ENCODE peak calls at places on chromosome 13, in seven cellular contexts. U is aorta; B is right lobe of liver; H is IMR-90; S is neuronal stem cell; Z is mucosa of descending colon; F is CD8-positive, alpha-beta T cell. Y is an unnamed sample. For H3K9me3 and H3K4me1, the result is how much of the 10 kb centered on the place peaks cover.

GRCh38 chr13:51041126-51041525 is 69.9 kb downstream of the C13orf42 start:
- DNase-seq in U (no peak), B (no peak), H (no peak), S (no peak), Z (no peak), F (no peak), Y (no peak)

GRCh38 chr13:62003452-62003851 is 587.8 kb upstream of the PCDH20 start:
- DNase-seq in U (no peak), B (no peak), H (no peak), S (no peak), Z (no peak), F (no peak), Y (no peak)

GRCh38 chr13:41649659-41650058 is 192.3 kb downstream of the RGCC start:
- DNase-seq in U (no peak), B (no peak), H (peak), S (no peak), Z (no peak), F (no peak), Y (no peak)

GRCh38 chr13:111219950-111220349 is 100.5 kb upstream of the TEX29 start:
- DNase-seq in U (no peak), B (no peak), H (no peak), S (no peak), Z (no peak), F (no peak), Y (no peak)

GRCh38 chr13:43363156-43363918 is 340.0 kb downstream of the DNAJC15 start:
- DNase-seq in U (no peak), B (no peak), H (peak), S (no peak), Z (no peak), F (no peak), Y (no peak)

GRCh38 chr13:33016414-33017409 is at the start of gene KL:
- DNase-seq in U (peak), B (peak), H (no peak), S (no peak), Z (peak), F (no peak), Y (peak)

GRCh38 chr13:83536153-83536552 is 346.1 kb downstream of the SLITRK1 start:
- DNase-seq in U (no peak), B (no peak), H (no peak), S (no peak), Z (no peak), F (no peak), Y (no peak)

GRCh38 chr13:57527114-57527770 is 104.3 kb upstream of the PCDH17 start:
- DNase-seq in U (no peak), B (no peak), H (no peak), S (no peak), Z (peak), F (no peak), Y (peak)

GRCh38 chr13:48562296-48563066 is 29.6 kb upstream of the RCBTB2 start:
- DNase-seq in U (no peak), B (no peak), H (no peak), S (no peak), Z (peak), F (peak), Y (peak)

GRCh38 chr13:86846501-86846900 is 824.7 kb upstream of the SLITRK5 start:
- DNase-seq in U (no peak), B (no peak), H (peak), S (no peak), Z (no peak), F (no peak), Y (no peak)

GRCh38 chr13:41458939-41459753 is 1.8 kb downstream of the RGCC start:
- DNase-seq in U (no peak), B (peak), H (peak), S (no peak), Z (peak), F (peak), Y (peak)

GRCh38 chr13:20161275-20161950 is 561 bp upstream of the GJA3 start:
- DNase-seq in U (no peak), B (no peak), H (no peak), S (no peak), Z (peak), F (peak), Y (no peak)

GRCh38 chr13:84951128-84951527 is 848.1 kb downstream of the SLITRK6 start:
- DNase-seq in U (no peak), B (no peak), H (no peak), S (no peak), Z (no peak), F (no peak), Y (no peak)

GRCh38 chr13:73898276-73898675 is 235.9 kb downstream of the KLF12 start:
- DNase-seq in U (no peak), B (no peak), H (no peak), S (no peak), Z (no peak), F (no peak), Y (no peak)

GRCh38 chr13:111319998-111320911 is at the start of gene TEX29:
- DNase-seq in U (no peak), B (no peak), H (no peak), S (no peak), Z (no peak), F (no peak), Y (no peak)

GRCh38 chr13:48808689-48809088 is 155.0 kb downstream of the CYSLTR2 start:
- DNase-seq in U (no peak), B (no peak), H (peak), S (no peak), Z (no peak), F (no peak), Y (no peak)

DNA sequence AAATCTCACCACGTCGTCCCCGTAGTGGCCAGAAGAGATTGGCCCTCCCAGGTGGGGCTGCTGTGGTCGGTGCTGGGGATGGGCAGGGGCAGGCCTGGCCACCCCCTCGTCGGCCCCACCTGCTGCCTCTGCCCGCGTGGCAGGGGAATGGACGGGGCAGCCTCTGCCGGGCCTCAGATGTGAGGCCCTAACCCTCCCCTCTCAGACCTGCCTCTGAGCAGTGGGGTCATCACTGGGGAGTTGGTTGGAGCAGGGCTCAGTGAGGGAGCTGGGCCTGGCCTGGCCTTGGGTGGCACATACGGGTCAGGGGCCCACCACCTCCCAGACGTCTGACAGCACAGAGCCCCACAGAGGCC is 41.5 kb downstream of the MCF2L start:
- DNase-seq in U (no peak), B (no peak), H (no peak), S (no peak), Z (no peak), F (no peak), Y (no peak)
- H3K4me3 ChIP-seq in U (no peak), B (no peak), H (no peak), S (no peak), Z (no peak), F (no peak), Y (no peak)

GRCh38 chr13:100403675-100404074 is 184.9 kb downstream of the GGACT start:
- DNase-seq in U (no peak), B (no peak), H (no peak), S (no peak), Z (no peak), F (no peak), Y (no peak)

DNA sequence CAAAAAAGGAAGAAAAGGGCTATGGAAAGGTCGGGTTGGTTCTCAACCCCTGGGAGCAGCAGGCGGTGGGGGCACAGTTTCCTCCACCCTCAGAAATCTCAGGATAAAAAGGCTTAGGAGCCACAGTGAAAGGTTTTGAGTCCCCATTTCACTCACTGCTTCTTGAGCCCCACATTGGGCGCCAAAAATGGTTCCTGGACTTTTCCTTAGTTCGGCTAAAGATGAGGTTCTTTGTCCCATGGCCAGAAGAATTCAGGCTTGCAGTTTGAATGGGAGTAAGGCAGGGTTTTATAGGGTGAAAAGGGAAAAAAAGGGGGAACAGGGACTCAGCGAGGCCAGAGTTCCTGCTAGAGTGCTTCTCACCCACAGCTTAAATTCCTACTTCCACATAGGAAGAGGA is 179.5 kb downstream of the GGACT start:
- DNase-seq in U (no peak), B (no peak), H (peak), S (no peak), Z (no peak), F (no peak), Y (no peak)
- H3K9me3 ChIP-seq in U (under half), B (under half), H (under half), S (under half), Z (half or more), F (under half), Y (under half)

GRCh38 chr13:98219685-98220084 is 42.6 kb upstream of the RNF113B start:
- DNase-seq in U (no peak), B (no peak), H (no peak), S (no peak), Z (no peak), F (no peak), Y (no peak)
- H3K4me1 ChIP-seq in U (under half), B (under half), H (under half), S (under half), Z (under half), F (under half), Y (under half)

DNA sequence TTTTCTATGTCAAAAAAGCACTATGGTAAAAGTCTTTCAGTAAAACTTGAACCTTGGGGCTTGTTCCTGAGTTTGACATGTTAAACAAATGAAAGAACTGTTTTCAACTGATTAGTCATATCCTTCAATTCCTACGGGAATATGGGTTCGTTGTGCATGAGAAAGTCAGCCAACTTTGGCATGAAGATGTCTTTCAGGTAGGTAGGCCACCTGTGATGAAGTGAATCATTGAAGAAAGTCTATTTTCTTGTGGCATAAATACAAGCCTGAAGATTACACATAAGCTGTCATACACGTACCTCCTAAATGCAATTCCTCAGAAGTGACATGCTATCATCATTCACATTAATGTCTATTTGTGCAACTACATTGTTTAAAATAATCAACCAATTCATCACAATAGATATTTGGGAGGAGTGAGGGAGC is 513.0 kb downstream of the IRS2 start:
- DNase-seq in U (no peak), B (no peak), H (peak), S (no peak), Z (no peak), F (no peak), Y (no peak)
- H3K4me3 ChIP-seq in U (no peak), B (no peak), H (no peak), S (no peak), Z (no peak), F (no peak), Y (no peak)

GRCh38 chr13:18954254-18954653 is 227.4 kb downstream of the TUBA3C start:
- DNase-seq in U (peak), B (no peak), H (no peak), S (no peak), Z (no peak), F (no peak), Y (no peak)

GRCh38 chr13:18956473-18957078 is 225.0 kb downstream of the TUBA3C start:
- DNase-seq in U (no peak), B (no peak), H (no peak), S (no peak), Z (no peak), F (no peak), Y (no peak)

GRCh38 chr13:18951412-18951811 is 230.2 kb downstream of the TUBA3C start:
- DNase-seq in U (peak), B (no peak), H (no peak), S (no peak), Z (no peak), F (no peak), Y (no peak)

GRCh38 chr13:18952225-18953016 is 229.2 kb downstream of the TUBA3C start:
- DNase-seq in U (peak), B (no peak), H (no peak), S (no peak), Z (no peak), F (no peak), Y (no peak)

GRCh38 chr13:18953139-18953930 is 228.3 kb downstream of the TUBA3C start:
- DNase-seq in U (no peak), B (no peak), H (no peak), S (no peak), Z (no peak), F (no peak), Y (no peak)
- H3K9me3 ChIP-seq in U (under half), B (under half), H (half or more), S (half or more), Z (half or more), F (under half), Y (under half)

GRCh38 chr13:21736926-21737325 is 66.1 kb downstream of the FGF9 start:
- DNase-seq in U (no peak), B (no peak), H (no peak), S (no peak), Z (no peak), F (no peak), Y (no peak)
- H3K4me1 ChIP-seq in U (under half), B (under half), H (under half), S (under half), Z (under half), F (under half), Y (under half)

GRCh38 chr13:46551410-46552301 is 1.3 kb upstream of the LRCH1 start:
- DNase-seq in U (peak), B (peak), H (peak), S (peak), Z (peak), F (peak), Y (peak)
- H3K4me3 ChIP-seq in U (peak), B (peak), H (no peak), S (peak), Z (no peak), F (peak), Y (peak)

GRCh38 chr13:94706854-94707399 is 5.4 kb downstream of the SOX21 start:
- DNase-seq in U (no peak), B (no peak), H (no peak), S (peak), Z (no peak), F (no peak), Y (no peak)
- H3K9me3 ChIP-seq in U (under half), B (under half), H (under half), S (under half), Z (under half), F (under half), Y (under half)